ENCODE peak calls at places on chromosome 2, in six cellular contexts. N is NCI-H1092, Z is neuronal stem cell, O is skeletal muscle cell, B is NCI-H2081 treated with DMSO at 0.1 percent for 48 hours, A is NCI-H2107. D is an unnamed sample.

GRCh38 chr2:157830696-157831570 is 45.2 kb downstream of the ACVR1 start:
- DNase-seq in Z (no peak), A (no peak), N (no peak), O (peak), B (no peak), D (no peak)

GRCh38 chr2:84815146-84815545 is 65.7 kb downstream of the TRABD2A start:
- DNase-seq in A (no peak), Z (no peak), N (no peak), B (no peak), O (no peak), D (no peak)

GRCh38 chr2:32095671-32096070 is 32.3 kb downstream of the SPAST start:
- DNase-seq in B (no peak), Z (no peak), A (no peak), O (no peak), N (no peak), D (no peak)

GRCh38 chr2:85413592-85414421 is 3.6 kb upstream of the CAPG start:
- DNase-seq in A (no peak), N (no peak), B (no peak), O (no peak), Z (no peak), D (peak)

GRCh38 chr2:199982444-199982843 is 27.1 kb downstream of the MAIP1 start:
- DNase-seq in O (no peak), Z (no peak), N (no peak), B (no peak), A (no peak), D (no peak)

GRCh38 chr2:240811346-240812300 is 8.4 kb downstream of the KIF1A start:
- DNase-seq in B (no peak), A (no peak), N (no peak), Z (no peak), O (no peak), D (no peak)

GRCh38 chr2:201779996-201780673 is 598 bp downstream of the ALS2 start:
- DNase-seq in Z (no peak), N (no peak), A (no peak), B (no peak), O (no peak), D (no peak)

GRCh38 chr2:201460532-201460931 is 9.0 kb downstream of the STRADB start:
- DNase-seq in Z (no peak), B (no peak), O (no peak), A (no peak), N (no peak), D (no peak)

GRCh38 chr2:74648009-74648443 is at the start of gene M1AP:
- DNase-seq in B (no peak), A (no peak), O (no peak), Z (no peak), N (no peak), D (peak)

GRCh38 chr2:200695178-200695930 is 109.5 kb downstream of the AOX1 start:
- DNase-seq in O (no peak), A (no peak), Z (no peak), N (no peak), B (no peak), D (no peak)